ENCODE peak calls at places on chromosomes 12 and 14, in five cellular contexts. D is PC-3, F is cardiac muscle cell, J is Peyer's patch, E is psoas muscle. C is an unnamed sample. For H3K27me3, the result is how much of the 10 kb centered on the place peaks cover.

GRCh38 chr14:65332141-65332871 is 80.2 kb upstream of the FUT8 start:
- DNase-seq in D (peak), F (no peak), J (no peak), E (no peak), C (no peak)

GRCh38 chr14:102212356-102212755 is 72.7 kb downstream of the WDR20 start:
- DNase-seq in D (no peak), F (no peak), J (no peak), E (no peak), C (no peak)

GRCh38 chr12:94660436-94660835 is 10.1 kb upstream of the TMCC3 start:
- DNase-seq in D (no peak), F (no peak), J (no peak), E (no peak), C (no peak)

GRCh38 chr12:25960176-25960575 is 1.7 kb downstream of the RASSF8 start:
- DNase-seq in D (peak), F (peak), J (no peak), E (no peak), C (no peak)

GRCh38 chr12:54021006-54021405 is 7.2 kb upstream of the HOXC6 start:
- DNase-seq in D (no peak), F (no peak), J (no peak), E (no peak), C (no peak)

GRCh38 chr12:7060353-7060954 is at the start of gene C1S:
- DNase-seq in D (peak), F (peak), J (no peak), E (peak), C (peak)

GRCh38 chr14:104138098-104138890 is at the start of gene KIF26A:
- DNase-seq in D (peak), F (no peak), J (no peak), E (peak), C (no peak)

GRCh38 chr14:95054346-95055280 is 102.7 kb downstream of the DICER1 start:
- DNase-seq in D (no peak), F (no peak), J (no peak), E (no peak), C (no peak)

GRCh38 chr14:81066672-81067071 is 111.3 kb downstream of the TSHR start:
- DNase-seq in D (peak), F (no peak), J (no peak), E (no peak), C (no peak)

GRCh38 chr12:108801736-108802665 is 55.4 kb downstream of the SSH1 start:
- DNase-seq in D (peak), F (peak), J (no peak), E (peak), C (no peak)

GRCh38 chr12:111298583-111299436 is 70.1 kb downstream of the PHETA1 start:
- DNase-seq in D (peak), F (peak), J (peak), E (peak), C (no peak)

GRCh38 chr14:102733326-102733725 is 43.9 kb upstream of the TRAF3 start:
- DNase-seq in D (no peak), F (no peak), J (no peak), E (no peak), C (no peak)

GRCh38 chr12:104136577-104136976 is 1.4 kb downstream of the NFYB start:
- DNase-seq in D (peak), F (peak), J (no peak), E (no peak), C (no peak)

GRCh38 chr14:89493877-89494634 is 77.0 kb upstream of the FOXN3 start:
- DNase-seq in D (no peak), F (peak), J (no peak), E (no peak), C (no peak)

GRCh38 chr14:103519043-103519836 is 3.4 kb downstream of the CKB start:
- DNase-seq in D (no peak), F (peak), J (no peak), E (no peak), C (no peak)

GRCh38 chr12:129563266-129563665 is 340.6 kb downstream of the TMEM132D start:
- DNase-seq in D (no peak), F (no peak), J (no peak), E (no peak), C (no peak)

GRCh38 chr14:103538291-103539055 is 9.5 kb downstream of the TRMT61A start:
- DNase-seq in D (no peak), F (no peak), J (no peak), E (peak), C (no peak)

GRCh38 chr12:113463746-113464743 is 7.6 kb downstream of the LHX5 start:
- DNase-seq in D (peak), F (no peak), J (no peak), E (no peak), C (no peak)

GRCh38 chr12:57614178-57614947 is 3.1 kb downstream of the ARHGEF25 start:
- DNase-seq in D (no peak), F (no peak), J (peak), E (no peak), C (no peak)

GRCh38 chr12:460301-461230 is 827 bp downstream of the B4GALNT3 start:
- DNase-seq in D (no peak), F (peak), J (no peak), E (peak), C (no peak)

GRCh38 chr12:13350946-13351345 is 154.4 kb downstream of the EMP1 start:
- DNase-seq in D (no peak), F (no peak), J (no peak), E (no peak), C (no peak)

GRCh38 chr12:122079532-122080081 is 1.1 kb downstream of the MLXIP start:
- DNase-seq in D (no peak), F (no peak), J (no peak), E (no peak), C (no peak)

GRCh38 chr12:132668191-132669088 is 18.7 kb downstream of the POLE start:
- DNase-seq in D (no peak), F (no peak), J (no peak), E (no peak), C (no peak)

GRCh38 chr12:65450610-65451009 is 172.1 kb downstream of the MSRB3 start:
- DNase-seq in D (no peak), F (no peak), J (no peak), E (no peak), C (no peak)

GRCh38 chr12:65449400-65449799 is 170.9 kb downstream of the MSRB3 start:
- DNase-seq in D (peak), F (no peak), J (no peak), E (no peak), C (no peak)

GRCh38 chr12:68236421-68237059 is 10.9 kb upstream of the IL26 start:
- DNase-seq in D (peak), F (no peak), J (peak), E (no peak), C (no peak)

GRCh38 chr14:77511486-77512162 is 13.0 kb upstream of the ISM2 start:
- DNase-seq in D (no peak), F (peak), J (no peak), E (no peak), C (no peak)

GRCh38 chr14:37150414-37150813 is 22.0 kb downstream of the SLC25A21 start:
- DNase-seq in D (peak), F (peak), J (no peak), E (no peak), C (no peak)

GRCh38 chr14:95536036-95536577 is 1.3 kb downstream of the GLRX5 start:
- DNase-seq in D (no peak), F (no peak), J (no peak), E (no peak), C (no peak)

GRCh38 chr12:112677050-112677765 is 114.3 kb upstream of the RPH3A start:
- DNase-seq in D (no peak), F (no peak), J (no peak), E (no peak), C (no peak)

GRCh38 chr12:125249066-125249824 is 184.0 kb downstream of the AACS start:
- DNase-seq in D (no peak), F (no peak), J (no peak), E (no peak), C (no peak)

GRCh38 chr12:52171950-52172512 is 19.8 kb downstream of the KRT80 start:
- DNase-seq in D (peak), F (no peak), J (no peak), E (peak), C (no peak)

GRCh38 chr12:88553941-88554658 is 26.2 kb downstream of the KITLG start:
- DNase-seq in D (peak), F (peak), J (no peak), E (no peak), C (no peak)

GRCh38 chr14:96245710-96246534 is 10.1 kb upstream of the BDKRB1 start:
- DNase-seq in D (no peak), F (peak), J (no peak), E (no peak), C (no peak)

GRCh38 chr12:40075458-40075857 is 30.4 kb downstream of the SLC2A13 start:
- DNase-seq in D (no peak), F (no peak), J (no peak), E (no peak), C (no peak)

GRCh38 chr12:66692170-66692569 is 13.3 kb upstream of the GRIP1 start:
- DNase-seq in D (no peak), F (no peak), J (no peak), E (no peak), C (no peak)

GRCh38 chr14:64387232-64387737 is 868 bp upstream of the MTHFD1 start:
- DNase-seq in D (peak), F (peak), J (no peak), E (no peak), C (no peak)

GRCh38 chr14:104795781-104796681 is 483 bp upstream of the AKT1 start:
- DNase-seq in D (peak), F (peak), J (peak), E (peak), C (no peak)

GRCh38 chr14:80364274-80364673 is 153.0 kb upstream of the DIO2 start:
- DNase-seq in D (peak), F (peak), J (no peak), E (no peak), C (no peak)

GRCh38 chr14:77475432-77476115 is 17.7 kb downstream of the AHSA1 start:
- DNase-seq in D (no peak), F (no peak), J (no peak), E (no peak), C (no peak)

DNA sequence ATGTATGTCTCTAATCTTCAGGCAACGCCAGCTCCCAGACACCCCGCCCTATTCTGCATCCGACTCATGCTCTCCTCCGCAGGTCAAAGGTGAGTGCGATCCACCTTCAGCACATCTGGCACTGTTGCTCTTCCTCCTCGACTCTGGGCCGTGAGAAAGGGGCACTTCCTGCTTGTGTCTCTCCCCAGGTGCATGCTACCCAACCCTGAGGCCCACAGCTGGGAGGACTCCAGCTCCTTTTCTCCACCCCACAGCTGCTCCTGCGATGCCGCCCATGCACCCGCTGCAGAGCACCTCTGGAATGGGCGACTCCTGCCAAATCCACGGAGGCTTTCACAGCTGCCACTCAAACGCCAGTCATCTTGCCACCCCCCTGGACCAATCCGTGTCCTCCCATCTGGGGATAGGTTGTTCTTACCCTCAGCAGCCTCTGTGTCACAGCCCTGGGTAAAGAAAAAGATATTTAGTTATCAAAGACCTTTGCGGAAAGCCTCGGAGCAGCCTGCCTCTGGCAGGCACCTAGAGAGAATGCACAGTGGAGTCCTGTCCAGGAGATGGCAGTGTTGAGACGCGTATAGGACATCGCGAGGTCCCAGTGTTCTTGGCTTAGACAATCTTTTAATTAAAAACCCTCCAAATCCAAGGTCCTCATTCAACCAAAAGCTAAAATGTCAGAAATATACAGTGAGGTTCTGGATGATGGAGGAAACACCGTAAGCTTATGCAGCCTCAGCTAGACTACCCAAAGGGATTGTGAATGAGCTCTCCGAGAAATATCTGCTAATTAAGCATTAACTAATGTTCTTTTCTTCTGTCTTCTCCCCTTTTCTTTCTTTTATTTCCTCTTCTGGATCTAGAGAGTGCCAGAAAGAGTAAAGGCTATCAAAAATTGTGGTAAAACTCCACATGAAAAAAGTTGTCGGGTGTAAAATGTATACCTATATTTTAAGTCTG is 54.3 kb downstream of the MYRFL start:
- DNase-seq in D (peak), F (peak), J (peak), E (peak), C (peak)
- H3K4me3 ChIP-seq in D (peak), F (no peak), J (no peak), E (peak), C (no peak)

DNA sequence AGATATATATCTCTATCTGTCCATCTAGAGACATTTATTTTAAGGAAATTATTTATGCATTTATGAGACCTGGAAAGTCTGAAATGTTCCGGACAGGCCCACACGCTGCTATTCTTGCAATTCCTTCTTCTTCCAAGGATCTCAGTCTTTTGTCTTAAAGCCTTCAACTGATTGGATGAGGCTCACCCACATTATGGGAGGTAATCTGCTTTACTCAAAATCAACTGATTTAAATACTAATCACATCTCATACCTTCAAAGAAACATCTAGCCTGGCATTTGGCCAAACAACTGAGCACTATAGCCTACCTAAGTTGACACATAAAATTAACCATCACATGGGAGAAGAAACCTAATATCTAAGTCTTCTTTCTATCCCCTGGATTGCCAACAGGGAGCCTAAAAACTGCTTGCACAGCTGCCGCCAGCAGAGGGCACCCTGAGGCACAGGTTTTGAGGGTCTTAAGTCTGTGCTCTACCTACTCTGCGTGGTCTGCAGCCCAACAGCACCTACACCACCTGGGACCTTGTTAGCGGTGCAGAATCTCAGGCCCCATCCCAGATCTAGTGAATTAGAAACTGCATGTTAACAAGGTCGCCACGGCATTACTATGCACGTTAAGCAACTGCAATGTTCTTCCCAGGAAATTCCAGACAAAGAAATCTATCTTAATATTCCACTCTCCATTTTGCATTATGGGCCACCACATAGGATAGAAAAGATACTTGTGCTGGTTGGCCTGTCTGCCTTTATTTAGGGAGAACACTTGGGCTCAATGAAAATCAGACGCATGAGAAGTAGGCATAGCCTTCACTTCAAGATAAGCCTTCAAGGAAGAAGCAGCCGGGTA is 249.7 kb downstream of the FOXG1 start:
- DNase-seq in D (peak), F (peak), J (no peak), E (peak), C (no peak)
- TF ChIP-seq CTCF in D (peak), F (peak), J (no peak), E (no peak), C (no peak)

GRCh38 chr14:73243748-73244147 is 6.4 kb downstream of the PAPLN start:
- DNase-seq in D (no peak), F (no peak), J (no peak), E (no peak), C (no peak)

GRCh38 chr14:73242274-73242960 is 5.1 kb downstream of the PAPLN start:
- DNase-seq in D (no peak), F (peak), J (no peak), E (no peak), C (no peak)

GRCh38 chr14:73244541-73244940 is 7.2 kb downstream of the PAPLN start:
- DNase-seq in D (no peak), F (no peak), J (no peak), E (no peak), C (no peak)

GRCh38 chr14:73241481-73242165 is 4.3 kb downstream of the PAPLN start:
- DNase-seq in D (no peak), F (no peak), J (no peak), E (no peak), C (no peak)

DNA sequence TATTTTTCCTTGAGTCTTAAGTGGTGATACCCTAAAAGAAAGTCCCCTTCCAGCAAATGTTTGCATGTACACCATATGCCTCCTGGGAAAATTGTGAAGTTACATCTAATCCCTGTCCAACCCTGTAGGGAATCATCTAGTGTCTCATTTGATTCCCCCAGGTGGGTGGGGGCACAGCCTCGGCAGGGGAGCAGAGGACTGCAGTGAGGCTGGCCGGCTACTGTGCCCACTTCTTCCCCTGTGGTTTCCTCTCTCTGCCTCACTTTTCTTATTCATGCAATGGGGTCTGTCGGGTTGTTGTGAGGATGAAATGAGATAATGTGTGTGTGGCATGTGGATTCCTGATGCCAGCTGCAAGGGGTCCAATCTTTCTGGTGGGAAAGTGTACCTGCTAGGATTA is 6.0 kb downstream of the PAPLN start:
- DNase-seq in D (no peak), F (no peak), J (no peak), E (no peak), C (no peak)
- H3K27me3 ChIP-seq in D (under half), F (half or more), J (under half), E (under half), C (under half)

DNA sequence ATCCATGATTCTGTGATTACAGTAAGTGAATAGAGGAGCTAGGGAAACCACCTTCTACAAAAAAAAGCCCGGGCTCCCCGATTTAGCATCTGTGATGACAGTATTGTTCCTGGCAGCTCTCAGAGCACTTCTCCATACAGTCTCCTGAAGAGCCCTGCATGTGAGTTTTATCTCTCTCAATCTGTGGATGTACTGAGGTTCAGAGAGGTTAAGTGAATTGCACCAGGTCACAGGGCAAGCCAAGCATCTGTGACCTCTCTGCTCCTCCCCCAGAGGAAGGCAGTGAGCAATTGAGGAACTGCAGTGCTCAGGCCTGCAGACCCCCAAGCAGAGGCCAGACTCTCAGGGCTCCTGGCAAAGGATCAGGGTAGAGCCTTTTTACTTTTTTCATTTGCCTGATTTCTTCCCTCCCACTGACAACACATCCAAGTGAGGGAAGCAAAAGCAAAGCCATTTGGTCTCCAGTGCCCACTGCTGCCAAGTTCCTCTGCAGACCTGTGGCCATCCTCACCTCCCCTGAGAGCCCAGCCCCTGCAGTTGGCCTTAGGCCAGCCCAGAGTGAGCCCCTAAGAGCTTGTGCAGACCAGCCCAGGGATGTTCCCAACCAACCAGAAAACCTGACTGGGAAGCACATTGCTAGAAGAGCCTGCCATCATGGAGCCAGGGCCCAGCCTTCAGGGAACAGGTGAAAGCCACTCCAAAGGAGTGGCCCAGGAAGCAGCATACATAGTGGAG is 47.6 kb upstream of the PNMA1 start:
- DNase-seq in D (no peak), F (no peak), J (no peak), E (peak), C (no peak)
- H3K4me3 ChIP-seq in D (no peak), F (no peak), J (no peak), E (no peak), C (no peak)

GRCh38 chr14:22842211-22843122 is 6.1 kb downstream of the MMP14 start:
- DNase-seq in D (no peak), F (no peak), J (no peak), E (no peak), C (no peak)
- TF ChIP-seq CTCF in D (no peak), F (no peak), J (no peak), E (no peak), C (no peak)

C was measured in lung.